ENCODE peak calls at places on chromosomes 11 and 22, in seven cellular contexts. One of them, this sample, is unnamed.

GRCh38 chr11:680970-681369 is 14.1 kb downstream of the DEAF1 start:
- DNase-seq in MM.1S: no peak
- DNase-seq in breast epithelium: no peak
- DNase-seq in cardiac fibroblast: no peak
- DNase-seq in lower lobe of right lung: no peak
- DNase-seq in IMR-90: no peak
- DNase-seq in astrocyte of the spinal cord: no peak
- DNase-seq in this sample: no peak

GRCh38 chr11:111320728-111321568 is 22.6 kb downstream of the POU2AF3 start:
- DNase-seq in MM.1S: no peak
- DNase-seq in breast epithelium: peak; percentile 42
- DNase-seq in cardiac fibroblast: no peak
- DNase-seq in lower lobe of right lung: no peak
- DNase-seq in IMR-90: no peak
- DNase-seq in astrocyte of the spinal cord: no peak
- DNase-seq in this sample: no peak

GRCh38 chr11:71310184-71310583 is 57.8 kb upstream of the SHANK2 start:
- DNase-seq in MM.1S: no peak
- DNase-seq in breast epithelium: no peak
- DNase-seq in cardiac fibroblast: no peak
- DNase-seq in lower lobe of right lung: no peak
- DNase-seq in IMR-90: no peak
- DNase-seq in astrocyte of the spinal cord: no peak
- DNase-seq in this sample: no peak

GRCh38 chr11:116600930-116601329 is 171.9 kb downstream of the BUD13 start:
- DNase-seq in MM.1S: no peak
- DNase-seq in breast epithelium: no peak
- DNase-seq in cardiac fibroblast: no peak
- DNase-seq in lower lobe of right lung: no peak
- DNase-seq in IMR-90: no peak
- DNase-seq in astrocyte of the spinal cord: no peak
- DNase-seq in this sample: no peak

GRCh38 chr11:5280582-5281102 is 10.9 kb upstream of the HBE1 start:
- DNase-seq in MM.1S: peak; percentile 93
- DNase-seq in breast epithelium: no peak
- DNase-seq in cardiac fibroblast: peak; percentile 96
- DNase-seq in lower lobe of right lung: no peak
- DNase-seq in IMR-90: peak; percentile 100
- DNase-seq in astrocyte of the spinal cord: peak; percentile 99
- DNase-seq in this sample: peak; percentile 22

GRCh38 chr11:117950320-117950719 is 21.1 kb upstream of the TMPRSS13 start:
- DNase-seq in MM.1S: peak; percentile 38
- DNase-seq in breast epithelium: no peak
- DNase-seq in cardiac fibroblast: no peak
- DNase-seq in lower lobe of right lung: no peak
- DNase-seq in IMR-90: no peak
- DNase-seq in astrocyte of the spinal cord: no peak
- DNase-seq in this sample: no peak

GRCh38 chr22:39634530-39635399 is 64.2 kb downstream of the CACNA1I start:
- DNase-seq in MM.1S: no peak
- DNase-seq in breast epithelium: peak; percentile 81
- DNase-seq in cardiac fibroblast: peak; percentile 83
- DNase-seq in lower lobe of right lung: no peak
- DNase-seq in IMR-90: peak; percentile 92
- DNase-seq in astrocyte of the spinal cord: peak; percentile 87
- DNase-seq in this sample: peak; percentile 50

GRCh38 chr11:9616858-9617257 is 43.4 kb downstream of the WEE1 start:
- DNase-seq in MM.1S: no peak
- DNase-seq in breast epithelium: no peak
- DNase-seq in cardiac fibroblast: no peak
- DNase-seq in lower lobe of right lung: no peak
- DNase-seq in IMR-90: peak; percentile 66
- DNase-seq in astrocyte of the spinal cord: no peak
- DNase-seq in this sample: no peak

GRCh38 chr22:37626556-37627075 is 12.9 kb upstream of the SH3BP1 start:
- DNase-seq in MM.1S: no peak
- DNase-seq in breast epithelium: no peak
- DNase-seq in cardiac fibroblast: no peak
- DNase-seq in lower lobe of right lung: no peak
- DNase-seq in IMR-90: no peak
- DNase-seq in astrocyte of the spinal cord: no peak
- DNase-seq in this sample: no peak

GRCh38 chr22:42174062-42174461 is 43.5 kb upstream of the CYP2D6 start:
- DNase-seq in MM.1S: peak; percentile 17
- DNase-seq in breast epithelium: no peak
- DNase-seq in cardiac fibroblast: no peak
- DNase-seq in lower lobe of right lung: no peak
- DNase-seq in IMR-90: peak; percentile 73
- DNase-seq in astrocyte of the spinal cord: peak; percentile 43
- DNase-seq in this sample: no peak

GRCh38 chr11:80477178-80477577 is 1036.3 kb upstream of the TENM4 start:
- DNase-seq in MM.1S: no peak
- DNase-seq in breast epithelium: no peak
- DNase-seq in cardiac fibroblast: no peak
- DNase-seq in lower lobe of right lung: no peak
- DNase-seq in IMR-90: no peak
- DNase-seq in astrocyte of the spinal cord: no peak
- DNase-seq in this sample: no peak

GRCh38 chr11:69811431-69811830 is 7.8 kb downstream of the FGF3 start:
- DNase-seq in MM.1S: no peak
- DNase-seq in breast epithelium: no peak
- DNase-seq in cardiac fibroblast: no peak
- DNase-seq in lower lobe of right lung: no peak
- DNase-seq in IMR-90: no peak
- DNase-seq in astrocyte of the spinal cord: no peak
- DNase-seq in this sample: no peak

GRCh38 chr11:130146797-130147196 is 12.8 kb upstream of the ST14 start:
- DNase-seq in MM.1S: peak; percentile 43
- DNase-seq in breast epithelium: peak; percentile 34
- DNase-seq in cardiac fibroblast: no peak
- DNase-seq in lower lobe of right lung: no peak
- DNase-seq in IMR-90: no peak
- DNase-seq in astrocyte of the spinal cord: no peak
- DNase-seq in this sample: no peak

GRCh38 chr22:35154937-35155387 is 89.0 kb downstream of the ISX start:
- DNase-seq in MM.1S: peak; percentile 30
- DNase-seq in breast epithelium: peak; percentile 19
- DNase-seq in cardiac fibroblast: peak; percentile 60
- DNase-seq in lower lobe of right lung: peak; percentile 56
- DNase-seq in IMR-90: peak; percentile 35
- DNase-seq in astrocyte of the spinal cord: peak; percentile 38
- DNase-seq in this sample: peak; percentile 67

GRCh38 chr11:108973402-108974119 is 308.7 kb downstream of the DDX10 start:
- DNase-seq in MM.1S: no peak
- DNase-seq in breast epithelium: no peak
- DNase-seq in cardiac fibroblast: peak; percentile 85
- DNase-seq in lower lobe of right lung: no peak
- DNase-seq in IMR-90: peak; percentile 81
- DNase-seq in astrocyte of the spinal cord: peak; percentile 83
- DNase-seq in this sample: no peak

GRCh38 chr11:108966206-108966605 is 301.3 kb downstream of the DDX10 start:
- DNase-seq in MM.1S: no peak
- DNase-seq in breast epithelium: no peak
- DNase-seq in cardiac fibroblast: no peak
- DNase-seq in lower lobe of right lung: no peak
- DNase-seq in IMR-90: no peak
- DNase-seq in astrocyte of the spinal cord: no peak
- DNase-seq in this sample: no peak

GRCh38 chr11:108967571-108967970 is 302.7 kb downstream of the DDX10 start:
- DNase-seq in MM.1S: no peak
- DNase-seq in breast epithelium: no peak
- DNase-seq in cardiac fibroblast: peak; percentile 60
- DNase-seq in lower lobe of right lung: no peak
- DNase-seq in IMR-90: no peak
- DNase-seq in astrocyte of the spinal cord: no peak
- DNase-seq in this sample: peak; percentile 11

GRCh38 chr11:108966978-108967377 is 302.1 kb downstream of the DDX10 start:
- DNase-seq in MM.1S: no peak
- DNase-seq in breast epithelium: no peak
- DNase-seq in cardiac fibroblast: no peak
- DNase-seq in lower lobe of right lung: no peak
- DNase-seq in IMR-90: no peak
- DNase-seq in astrocyte of the spinal cord: no peak
- DNase-seq in this sample: no peak

GRCh38 chr11:108970221-108970991 is 305.5 kb downstream of the DDX10 start:
- DNase-seq in MM.1S: no peak
- DNase-seq in breast epithelium: no peak
- DNase-seq in cardiac fibroblast: peak; percentile 43
- DNase-seq in lower lobe of right lung: no peak
- DNase-seq in IMR-90: no peak
- DNase-seq in astrocyte of the spinal cord: no peak
- DNase-seq in this sample: no peak
- TF ChIP-seq CTCF in MM.1S: no peak
- TF ChIP-seq CTCF in breast epithelium: no peak
- TF ChIP-seq CTCF in cardiac fibroblast: no peak
- TF ChIP-seq CTCF in lower lobe of right lung: no peak
- TF ChIP-seq CTCF in IMR-90: no peak
- TF ChIP-seq CTCF in astrocyte of the spinal cord: no peak
- TF ChIP-seq CTCF in this sample: no peak

DNA sequence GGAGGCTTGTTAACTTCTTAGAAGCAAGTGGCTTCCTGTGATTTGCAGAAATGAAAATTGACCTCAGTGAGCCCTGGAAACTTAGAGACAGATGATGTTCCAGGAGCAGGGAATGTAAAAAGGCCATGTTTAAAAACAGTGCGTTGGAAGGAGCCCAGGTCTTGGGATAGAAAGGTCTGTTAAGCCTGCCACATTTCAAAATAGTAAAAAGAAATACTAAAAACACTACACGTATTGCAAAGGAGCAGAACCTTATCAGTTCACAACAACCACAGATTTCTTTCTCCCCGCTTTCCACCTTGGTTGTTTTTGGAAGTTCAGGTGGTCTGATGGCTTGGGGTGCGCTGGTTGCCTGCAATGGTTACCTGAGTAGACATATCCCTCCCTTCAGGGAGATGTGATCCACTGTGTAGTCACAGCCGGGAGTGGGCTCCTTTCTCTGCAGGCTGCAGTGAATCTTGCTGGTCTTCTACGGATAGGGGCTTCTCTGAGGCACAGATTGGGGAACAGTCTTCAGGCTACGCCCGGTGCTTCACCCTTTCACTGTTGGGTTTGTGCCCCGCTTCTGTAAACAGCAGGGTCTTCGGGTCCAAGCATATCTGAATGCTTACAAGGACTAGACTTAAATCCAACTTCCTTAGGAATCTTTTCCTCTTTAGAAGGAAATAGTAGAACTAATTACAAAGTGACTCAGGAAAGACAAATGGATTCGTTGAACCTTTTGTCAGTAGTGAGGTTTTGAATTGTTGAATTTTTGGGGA is 1.9 kb downstream of the TEAD1 start:
- DNase-seq in MM.1S: peak; percentile 27
- DNase-seq in breast epithelium: no peak
- DNase-seq in cardiac fibroblast: peak; percentile 62
- DNase-seq in lower lobe of right lung: no peak
- DNase-seq in IMR-90: peak; percentile 63
- DNase-seq in astrocyte of the spinal cord: peak; percentile 67
- DNase-seq in this sample: no peak
- H3K4me3 ChIP-seq in MM.1S: peak overlapping the region; percentile 88
- H3K4me3 ChIP-seq in breast epithelium: peak overlapping the region; percentile 98
- H3K4me3 ChIP-seq in cardiac fibroblast: peak overlapping the region; percentile 55
- H3K4me3 ChIP-seq in lower lobe of right lung: peak overlapping the region; percentile 74
- H3K4me3 ChIP-seq in IMR-90: peak overlapping the region; percentile 66
- H3K4me3 ChIP-seq in astrocyte of the spinal cord: peak overlapping the region; percentile 80
- H3K4me3 ChIP-seq in this sample: no peak overlapping the region

GRCh38 chr11:96393753-96394348 is 4.0 kb downstream of the JRKL start:
- DNase-seq in MM.1S: peak; percentile 61
- DNase-seq in breast epithelium: no peak
- DNase-seq in cardiac fibroblast: peak; percentile 70
- DNase-seq in lower lobe of right lung: no peak
- DNase-seq in IMR-90: peak; percentile 61
- DNase-seq in astrocyte of the spinal cord: peak; percentile 61
- DNase-seq in this sample: no peak

GRCh38 chr11:96389604-96390402 is at the start of the genes CCDC82 and JRKL:
- DNase-seq in MM.1S: peak; percentile 94
- DNase-seq in breast epithelium: peak; percentile 96
- DNase-seq in cardiac fibroblast: peak; percentile 97
- DNase-seq in lower lobe of right lung: peak; percentile 97
- DNase-seq in IMR-90: peak; percentile 92
- DNase-seq in astrocyte of the spinal cord: peak; percentile 97
- DNase-seq in this sample: peak; percentile 72

GRCh38 chr11:96390403-96390830 is 604 bp downstream of the JRKL start:
- DNase-seq in MM.1S: no peak
- DNase-seq in breast epithelium: no peak
- DNase-seq in cardiac fibroblast: peak; percentile 77
- DNase-seq in lower lobe of right lung: no peak
- DNase-seq in IMR-90: peak; percentile 30
- DNase-seq in astrocyte of the spinal cord: no peak
- DNase-seq in this sample: no peak

GRCh38 chr11:96388891-96389603 is 665 bp downstream of the CCDC82 start:
- DNase-seq in MM.1S: peak; percentile 38
- DNase-seq in breast epithelium: peak; percentile 17
- DNase-seq in cardiac fibroblast: no peak
- DNase-seq in lower lobe of right lung: no peak
- DNase-seq in IMR-90: no peak
- DNase-seq in astrocyte of the spinal cord: no peak
- DNase-seq in this sample: no peak

DNA sequence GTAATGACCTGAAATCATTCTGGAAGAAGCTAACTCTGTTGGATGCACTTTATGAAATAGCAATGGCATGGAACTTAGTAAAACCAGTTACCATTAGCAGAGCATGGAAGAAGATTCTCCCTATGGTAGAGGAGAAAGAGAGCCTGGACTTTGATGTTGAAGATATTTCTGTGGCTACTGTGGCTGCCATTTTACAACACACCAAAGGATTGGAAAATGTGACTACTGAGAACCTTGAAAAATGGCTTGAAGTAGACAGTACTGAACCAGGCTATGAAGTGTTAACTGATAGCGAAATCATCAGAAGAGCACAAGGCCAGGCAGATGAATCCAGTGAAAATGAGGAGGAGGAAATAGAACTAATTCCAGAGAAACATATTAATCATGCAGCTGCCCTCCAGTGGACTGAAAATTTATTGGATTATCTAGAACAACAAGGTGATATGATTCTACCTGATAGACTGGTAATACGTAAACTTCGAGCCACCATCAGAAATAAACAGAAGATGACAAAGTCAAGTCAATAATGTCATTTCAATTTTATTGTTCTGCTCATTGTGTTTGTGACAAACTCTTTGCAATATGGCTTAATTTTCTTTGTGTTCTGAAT is 2.0 kb downstream of the JRKL start:
- DNase-seq in MM.1S: no peak
- DNase-seq in breast epithelium: no peak
- DNase-seq in cardiac fibroblast: no peak
- DNase-seq in lower lobe of right lung: no peak
- DNase-seq in IMR-90: no peak
- DNase-seq in astrocyte of the spinal cord: peak; percentile 2
- DNase-seq in this sample: no peak
- TF ChIP-seq CTCF in MM.1S: no peak
- TF ChIP-seq CTCF in breast epithelium: no peak
- TF ChIP-seq CTCF in cardiac fibroblast: peak; percentile 6
- TF ChIP-seq CTCF in lower lobe of right lung: no peak
- TF ChIP-seq CTCF in IMR-90: no peak
- TF ChIP-seq CTCF in astrocyte of the spinal cord: no peak
- TF ChIP-seq CTCF in this sample: peak; percentile 14

DNA sequence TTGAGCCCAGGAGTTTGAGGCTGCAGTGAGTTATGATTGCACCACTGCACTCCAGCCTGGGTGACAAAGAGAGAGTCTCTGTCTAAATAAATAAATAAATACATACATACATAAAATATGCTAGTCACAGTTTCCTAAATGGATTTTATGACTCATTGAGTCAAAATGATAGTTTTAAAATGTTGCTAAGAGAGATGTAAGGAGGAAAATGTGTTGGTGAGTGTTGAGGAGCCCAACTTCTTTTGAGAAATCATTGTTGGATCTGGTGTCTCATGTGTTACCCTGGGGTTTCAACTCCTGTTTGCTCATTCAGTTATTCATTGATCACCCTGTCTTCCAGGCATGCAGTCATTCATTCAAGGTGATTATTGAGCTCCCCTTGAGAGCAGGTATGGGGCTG is 21.1 kb downstream of the PARVB start:
- DNase-seq in MM.1S: no peak
- DNase-seq in breast epithelium: no peak
- DNase-seq in cardiac fibroblast: no peak
- DNase-seq in lower lobe of right lung: no peak
- DNase-seq in IMR-90: peak; percentile 46
- DNase-seq in astrocyte of the spinal cord: no peak
- DNase-seq in this sample: no peak
- H3K4me3 ChIP-seq in MM.1S: no peak overlapping the region
- H3K4me3 ChIP-seq in breast epithelium: no peak overlapping the region
- H3K4me3 ChIP-seq in cardiac fibroblast: no peak overlapping the region
- H3K4me3 ChIP-seq in lower lobe of right lung: no peak overlapping the region
- H3K4me3 ChIP-seq in IMR-90: no peak overlapping the region
- H3K4me3 ChIP-seq in astrocyte of the spinal cord: no peak overlapping the region
- H3K4me3 ChIP-seq in this sample: no peak overlapping the region